ENCODE peak calls at places on chromosomes 1 and 21, in ten cellular contexts. G is heart right ventricle, J is suprapubic skin, O is astrocyte, P is lower lobe of right lung, A is fibroblast of mammary gland, L is ovary, I is cardiac fibroblast, Q is dorsolateral prefrontal cortex, E is choroid plexus epithelial cell. U is an unnamed sample.

GRCh38 chr21:35840197-35840799 is 220.0 kb downstream of the SETD4 start:
- DNase-seq in L (peak), G (peak), E (peak), A (peak), I (peak), O (peak), P (peak), Q (no peak), J (no peak), U (peak)

GRCh38 chr1:76419603-76420002 is 345.1 kb downstream of the ST6GALNAC3 start:
- DNase-seq in A (no peak), O (no peak), P (no peak), E (no peak), I (no peak), G (no peak), Q (no peak), J (no peak), L (no peak), U (no peak)

GRCh38 chr1:204992499-204992898 is 50.5 kb upstream of the CNTN2 start:
- DNase-seq in A (no peak), I (no peak), E (no peak), J (no peak), G (no peak), L (no peak), O (no peak), P (peak), Q (no peak), U (no peak)

GRCh38 chr1:214603819-214604252 is 841 bp downstream of the CENPF start:
- DNase-seq in I (no peak), L (no peak), P (no peak), O (no peak), A (no peak), E (no peak), Q (no peak), J (no peak), G (no peak), U (no peak)

GRCh38 chr21:40846566-40847411 is at the start of gene DSCAM:
- DNase-seq in I (no peak), G (no peak), A (no peak), O (peak), Q (no peak), E (no peak), L (no peak), P (no peak), J (no peak), U (no peak)

GRCh38 chr1:183029591-183030000 is 6.4 kb downstream of the LAMC1 start:
- DNase-seq in O (peak), L (no peak), E (peak), G (no peak), J (no peak), A (peak), P (no peak), Q (no peak), I (no peak), U (no peak)

GRCh38 chr1:233364695-233365539 is 37.4 kb downstream of the MAP3K21 start:
- DNase-seq in L (no peak), G (no peak), O (no peak), Q (no peak), A (peak), P (no peak), E (peak), I (peak), J (no peak), U (no peak)

GRCh38 chr1:28926629-28927441 is 12.5 kb downstream of the EPB41 start:
- DNase-seq in E (peak), I (peak), L (no peak), P (no peak), G (no peak), Q (no peak), J (no peak), A (no peak), O (no peak), U (no peak)

GRCh38 chr1:218459878-218460277 is 114.7 kb downstream of the TGFB2 start:
- DNase-seq in O (peak), J (no peak), G (peak), A (peak), Q (no peak), I (peak), P (no peak), E (peak), L (no peak), U (no peak)

GRCh38 chr1:30095451-30096025 is 627.8 kb downstream of the MATN1 start:
- DNase-seq in J (no peak), Q (no peak), I (no peak), A (no peak), O (no peak), E (no peak), L (no peak), G (no peak), P (no peak), U (no peak)

GRCh38 chr1:2598329-2598931 is 11.9 kb downstream of the PRXL2B start:
- DNase-seq in J (no peak), E (no peak), I (no peak), P (no peak), A (no peak), L (no peak), Q (no peak), O (no peak), G (no peak), U (no peak)

GRCh38 chr1:36971832-36972231 is 62.5 kb downstream of the GRIK3 start:
- DNase-seq in O (no peak), J (no peak), Q (no peak), L (no peak), E (no peak), G (no peak), A (no peak), I (no peak), P (no peak), U (no peak)

GRCh38 chr1:47643506-47644215 is 205.8 kb downstream of the FOXD2 start:
- DNase-seq in L (no peak), G (no peak), P (no peak), O (no peak), E (no peak), I (no peak), J (no peak), A (no peak), Q (no peak), U (no peak)

GRCh38 chr1:81369814-81370213 is 430.9 kb upstream of the ADGRL2 start:
- DNase-seq in J (no peak), I (no peak), G (no peak), Q (no peak), O (no peak), A (no peak), E (no peak), P (no peak), L (no peak), U (no peak)

GRCh38 chr21:44448651-44449131 is 6.6 kb upstream of the LRRC3 start:
- DNase-seq in G (no peak), E (no peak), A (no peak), Q (no peak), P (no peak), L (no peak), J (no peak), O (no peak), I (no peak), U (no peak)

GRCh38 chr1:201432814-201433213 is 11.3 kb upstream of the TNNI1 start:
- DNase-seq in J (no peak), O (no peak), I (no peak), P (no peak), E (no peak), Q (no peak), G (no peak), A (no peak), L (no peak), U (no peak)

GRCh38 chr1:201433609-201434008 is 12.1 kb upstream of the TNNI1 start:
- DNase-seq in L (no peak), E (no peak), O (no peak), G (no peak), Q (no peak), J (no peak), I (no peak), A (no peak), P (no peak), U (no peak)

GRCh38 chr1:201436969-201437368 is 15.4 kb upstream of the TNNI1 start:
- DNase-seq in A (no peak), J (no peak), G (no peak), P (no peak), L (no peak), Q (no peak), E (no peak), O (no peak), I (no peak), U (no peak)

GRCh38 chr1:201434266-201434665 is 12.7 kb upstream of the TNNI1 start:
- DNase-seq in L (no peak), A (no peak), I (no peak), P (no peak), E (no peak), G (no peak), O (no peak), J (no peak), Q (no peak), U (no peak)

DNA sequence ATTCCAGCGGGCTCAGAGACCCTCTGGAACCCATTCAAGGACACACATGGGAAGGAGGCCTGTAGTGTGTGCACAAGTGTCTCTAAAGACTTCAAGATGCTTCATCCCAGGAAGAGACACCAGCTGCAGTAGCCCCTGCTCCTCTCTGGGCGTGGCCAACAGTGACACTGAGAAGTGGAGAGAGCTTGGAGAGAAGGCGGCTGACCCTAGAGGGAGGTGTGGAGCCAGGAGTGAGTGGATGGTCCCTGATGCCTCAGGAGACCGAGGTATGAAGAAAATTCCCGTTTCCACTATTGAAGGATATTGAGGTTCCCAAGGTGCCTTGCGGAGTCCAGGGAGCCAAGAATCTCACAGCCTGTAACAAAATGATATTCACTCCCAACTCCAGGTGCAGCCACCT is 14.9 kb upstream of the TNNI1 start:
- DNase-seq in L (no peak), O (no peak), I (peak), E (peak), J (no peak), P (no peak), Q (no peak), G (no peak), A (peak), U (no peak)
- TF ChIP-seq CTCF in L (no peak), O (no peak), I (no peak), E (peak), J (no peak), P (no peak), Q (no peak), G (no peak), A (peak), U (peak)

GRCh38 chr21:25564349-25564948 is 42.8 kb downstream of the MRPL39 start:
- DNase-seq in A (no peak), I (no peak), J (no peak), P (no peak), L (no peak), O (no peak), E (no peak), Q (no peak), G (no peak), U (no peak)

GRCh38 chr21:25563399-25564116 is 43.7 kb downstream of the MRPL39 start:
- DNase-seq in P (no peak), L (no peak), E (no peak), G (no peak), J (no peak), A (no peak), O (peak), Q (no peak), I (peak), U (no peak)

GRCh38 chr21:25566645-25567044 is 40.6 kb downstream of the MRPL39 start:
- DNase-seq in Q (no peak), J (no peak), E (no peak), P (no peak), O (no peak), I (no peak), A (no peak), G (no peak), L (no peak), U (no peak)

GRCh38 chr21:25567472-25567871 is 39.8 kb downstream of the MRPL39 start:
- DNase-seq in E (no peak), J (no peak), O (no peak), A (no peak), L (no peak), Q (no peak), I (no peak), G (no peak), P (no peak), U (no peak)

DNA sequence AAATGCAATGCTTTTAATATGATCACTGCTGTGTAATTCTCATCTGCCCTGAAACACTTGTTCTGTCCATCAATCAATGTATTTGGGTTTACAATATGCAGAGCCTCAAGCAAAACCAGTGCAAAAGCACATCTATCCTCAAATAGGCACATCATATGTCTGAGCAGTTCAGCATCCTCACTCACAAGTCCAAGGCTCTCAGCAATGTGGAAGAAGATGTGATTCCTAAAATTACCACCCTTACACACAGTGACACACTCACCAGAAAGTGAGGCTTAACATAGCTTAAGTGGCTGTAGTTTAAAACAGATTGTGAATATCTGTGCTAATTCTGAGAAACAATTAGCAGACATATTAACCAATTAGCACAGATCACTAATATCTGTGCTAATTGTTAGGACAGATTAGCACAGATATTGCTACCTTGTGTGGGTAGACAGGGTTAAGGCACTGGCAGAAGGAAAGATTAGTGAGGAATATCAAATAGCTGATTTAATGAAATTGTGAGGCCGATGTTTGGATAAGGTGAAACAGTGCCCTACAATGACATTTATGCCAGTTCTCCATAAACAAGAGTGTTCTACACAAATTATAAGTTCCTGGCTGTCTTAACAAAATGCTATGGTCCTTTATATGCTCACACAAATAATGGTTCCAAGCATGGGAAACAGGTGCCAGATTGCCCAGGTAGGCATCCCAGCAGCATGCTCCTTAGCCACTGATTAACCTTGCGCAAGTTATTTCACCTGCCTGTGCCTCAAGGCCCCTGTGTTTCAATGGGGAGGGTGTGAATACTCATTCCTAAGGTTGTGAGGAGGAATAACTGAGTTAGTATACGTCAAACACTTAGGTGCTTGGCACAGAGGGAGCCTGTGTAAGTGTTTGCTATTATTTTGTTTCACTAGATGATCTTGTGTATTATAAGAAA is 41.7 kb downstream of the MRPL39 start:
- DNase-seq in I (no peak), Q (no peak), L (no peak), P (no peak), G (no peak), O (no peak), J (no peak), E (no peak), A (no peak), U (no peak)
- H3K4me3 ChIP-seq in I (no peak), Q (no peak), L (no peak), P (no peak), G (no peak), O (no peak), J (no peak), E (no peak), A (no peak), U (no peak)

GRCh38 chr21:32889596-32889995 is 118.0 kb upstream of the PAXBP1 start:
- DNase-seq in L (no peak), G (no peak), I (no peak), P (no peak), A (peak), O (peak), Q (no peak), J (no peak), E (no peak), U (peak)

GRCh38 chr21:32887026-32887425 is 115.5 kb upstream of the PAXBP1 start:
- DNase-seq in E (no peak), P (no peak), Q (no peak), L (no peak), J (no peak), I (no peak), G (no peak), O (no peak), A (no peak), U (no peak)

GRCh38 chr21:32888971-32889370 is 117.4 kb upstream of the PAXBP1 start:
- DNase-seq in G (no peak), A (peak), O (peak), I (no peak), J (no peak), E (no peak), L (no peak), P (no peak), Q (no peak), U (no peak)

GRCh38 chr21:32884062-32884461 is 112.5 kb upstream of the PAXBP1 start:
- DNase-seq in E (no peak), P (no peak), I (no peak), G (no peak), J (no peak), O (no peak), A (no peak), L (no peak), Q (no peak), U (no peak)

DNA sequence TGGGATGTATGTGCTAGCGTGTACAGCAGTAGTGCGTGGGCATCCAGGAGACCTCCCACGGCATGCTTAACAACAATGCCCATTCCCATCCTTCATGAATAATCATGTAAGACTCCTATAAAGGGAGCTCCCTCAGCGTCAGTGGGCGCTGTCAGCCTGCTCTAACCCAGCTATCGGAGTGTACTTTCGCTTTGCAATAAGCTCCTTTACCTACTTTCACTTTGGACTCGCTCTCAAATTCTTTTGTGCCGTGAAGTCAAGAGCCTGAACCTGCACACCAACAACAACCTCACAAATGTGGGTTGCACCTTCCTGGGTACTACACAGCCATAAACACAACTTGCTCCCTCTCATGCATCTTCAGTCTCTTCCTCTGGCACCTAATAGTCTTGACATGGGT is 114.8 kb upstream of the PAXBP1 start:
- DNase-seq in E (no peak), Q (no peak), J (no peak), O (no peak), L (no peak), G (no peak), P (no peak), A (peak), I (no peak), U (no peak)
- TF ChIP-seq CTCF in E (no peak), Q (no peak), J (no peak), O (no peak), L (no peak), G (no peak), P (no peak), A (no peak), I (no peak), U (no peak)

GRCh38 chr1:59814180-59814900 is 409 bp upstream of the HOOK1 start:
- DNase-seq in L (peak), E (peak), A (peak), O (no peak), J (peak), Q (peak), P (peak), I (no peak), G (peak), U (no peak)
- H3K4me3 ChIP-seq in L (peak), E (no peak), A (no peak), O (no peak), J (peak), Q (peak), P (peak), I (no peak), G (peak), U (no peak)

GRCh38 chr1:186154651-186155050 is 220.4 kb downstream of the TPR start:
- DNase-seq in P (no peak), L (no peak), G (no peak), O (no peak), A (no peak), I (no peak), J (no peak), E (no peak), Q (no peak), U (no peak)

GRCh38 chr1:186152227-186152944 is 222.7 kb downstream of the TPR start:
- DNase-seq in J (no peak), A (peak), Q (no peak), G (no peak), O (peak), I (peak), P (no peak), E (peak), L (no peak), U (peak)

GRCh38 chr1:186152945-186153309 is 222.1 kb downstream of the TPR start:
- DNase-seq in O (no peak), Q (no peak), G (no peak), J (no peak), I (no peak), A (no peak), P (no peak), E (no peak), L (no peak), U (no peak)

GRCh38 chr1:186155594-186155993 is 219.5 kb downstream of the TPR start:
- DNase-seq in A (peak), I (peak), E (peak), Q (no peak), P (no peak), O (peak), L (no peak), G (peak), J (no peak), U (peak)
- TF ChIP-seq CTCF in A (peak), I (peak), E (peak), Q (peak), P (peak), O (peak), L (no peak), G (no peak), J (no peak), U (peak)

GRCh38 chr1:210878564-210878963 is 255.4 kb downstream of the KCNH1 start:
- DNase-seq in J (no peak), A (no peak), E (no peak), P (no peak), L (no peak), O (no peak), G (no peak), I (no peak), Q (no peak), U (no peak)

GRCh38 chr1:210883821-210884220 is 250.1 kb downstream of the KCNH1 start:
- DNase-seq in E (no peak), O (peak), I (no peak), L (no peak), P (no peak), J (no peak), G (no peak), A (no peak), Q (no peak), U (peak)

GRCh38 chr1:210882414-210883221 is 251.3 kb downstream of the KCNH1 start:
- DNase-seq in J (no peak), I (no peak), E (peak), G (no peak), Q (no peak), P (no peak), L (no peak), A (no peak), O (peak), U (peak)
- H3K4me3 ChIP-seq in J (no peak), I (no peak), E (no peak), G (no peak), Q (no peak), P (no peak), L (no peak), A (no peak), O (peak), U (no peak)

DNA sequence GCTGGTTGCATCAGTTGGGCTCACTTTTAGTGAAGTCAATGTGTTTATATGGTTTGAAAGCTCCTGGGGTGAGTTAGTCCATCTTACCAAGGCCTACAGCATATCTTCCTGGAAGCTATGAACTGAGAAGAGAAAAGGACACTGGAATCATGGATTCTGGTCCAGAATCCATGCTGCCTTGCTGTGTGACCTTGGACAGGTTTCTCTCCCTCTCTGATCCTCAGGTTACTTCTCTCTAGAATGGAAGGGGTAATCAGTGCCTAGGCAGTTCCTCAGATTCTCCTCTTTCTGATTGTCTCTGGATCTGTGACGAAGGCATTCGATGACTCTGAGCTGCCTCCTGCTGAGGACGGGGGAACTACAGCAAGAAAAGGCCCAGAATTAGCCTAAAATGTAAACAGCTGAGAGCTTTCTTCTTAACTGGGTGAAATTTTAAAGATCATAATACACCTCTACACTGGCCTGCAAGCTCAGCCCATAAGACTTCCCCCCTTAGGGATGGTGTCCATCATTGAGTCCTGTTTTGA is 425.0 kb upstream of the VAMP3 start:
- DNase-seq in L (no peak), P (no peak), I (no peak), O (no peak), Q (no peak), J (no peak), A (no peak), E (peak), G (no peak), U (no peak)
- TF ChIP-seq CTCF in L (no peak), P (no peak), I (peak), O (no peak), Q (no peak), J (no peak), A (peak), E (peak), G (no peak), U (no peak)